ENCODE peak calls at places on chromosomes 7 and 10, in five cellular contexts. Q is neuronal stem cell, P is H9, X is mesenchymal stem cell, R is H1. H is an unnamed sample.

GRCh38 chr7:134368851-134369533 is 52.3 kb upstream of the SLC35B4 start:
- DNase-seq in Q (no peak), P (no peak), X (no peak), R (no peak), H (peak)

GRCh38 chr10:18021725-18022480 is 70.2 kb downstream of the SLC39A12 start:
- DNase-seq in Q (no peak), P (no peak), X (peak), R (no peak), H (no peak)

GRCh38 chr7:132573237-132573636 is 3.0 kb downstream of the PLXNA4 start:
- DNase-seq in Q (no peak), P (no peak), X (no peak), R (no peak), H (no peak)

GRCh38 chr7:29815181-29816105 is 9.1 kb downstream of the WIPF3 start:
- DNase-seq in Q (no peak), P (no peak), X (no peak), R (no peak), H (no peak)

GRCh38 chr7:157513682-157514081 is 176.9 kb downstream of the DNAJB6 start:
- DNase-seq in Q (no peak), P (no peak), X (no peak), R (no peak), H (no peak)

GRCh38 chr7:139777304-139777890 is 401 bp downstream of the HIPK2 start:
- DNase-seq in Q (peak), P (no peak), X (no peak), R (no peak), H (peak)

GRCh38 chr7:128922496-128923410 is 12.2 kb upstream of the KCP start:
- DNase-seq in Q (no peak), P (peak), X (no peak), R (no peak), H (no peak)

GRCh38 chr10:63430091-63430998 is 35.4 kb downstream of the JMJD1C start:
- DNase-seq in Q (no peak), P (no peak), X (peak), R (no peak), H (peak)

GRCh38 chr10:16835223-16835622 is 18.0 kb upstream of the RSU1 start:
- DNase-seq in Q (no peak), P (no peak), X (no peak), R (no peak), H (no peak)

GRCh38 chr10:130743751-130744191 is 567.8 kb downstream of the TCERG1L start:
- DNase-seq in Q (no peak), P (no peak), X (no peak), R (no peak), H (no peak)

GRCh38 chr7:91326516-91327209 is 62.4 kb downstream of the FZD1 start:
- DNase-seq in Q (no peak), P (no peak), X (no peak), R (no peak), H (no peak)

GRCh38 chr10:15824498-15824897 is 35.8 kb downstream of the MINDY3 start:
- DNase-seq in Q (no peak), P (no peak), X (peak), R (no peak), H (peak)

GRCh38 chr7:44961844-44962482 is 16.9 kb downstream of the MYO1G start:
- DNase-seq in Q (no peak), P (peak), X (no peak), R (no peak), H (no peak)

GRCh38 chr7:132112632-132113031 is 463.6 kb downstream of the PLXNA4 start:
- DNase-seq in Q (no peak), P (no peak), X (no peak), R (no peak), H (no peak)

GRCh38 chr10:89426230-89426868 is 12.0 kb downstream of the IFIT5 start:
- DNase-seq in Q (peak), P (no peak), X (peak), R (no peak), H (peak)

GRCh38 chr7:74443591-74444365 is 9.9 kb upstream of the GTF2IRD1 start:
- DNase-seq in Q (no peak), P (no peak), X (no peak), R (no peak), H (no peak)

GRCh38 chr7:74441801-74442200 is 11.9 kb upstream of the GTF2IRD1 start:
- DNase-seq in Q (no peak), P (no peak), X (no peak), R (no peak), H (no peak)

GRCh38 chr7:74438327-74438726 is 15.4 kb upstream of the GTF2IRD1 start:
- DNase-seq in Q (no peak), P (no peak), X (no peak), R (no peak), H (no peak)

DNA sequence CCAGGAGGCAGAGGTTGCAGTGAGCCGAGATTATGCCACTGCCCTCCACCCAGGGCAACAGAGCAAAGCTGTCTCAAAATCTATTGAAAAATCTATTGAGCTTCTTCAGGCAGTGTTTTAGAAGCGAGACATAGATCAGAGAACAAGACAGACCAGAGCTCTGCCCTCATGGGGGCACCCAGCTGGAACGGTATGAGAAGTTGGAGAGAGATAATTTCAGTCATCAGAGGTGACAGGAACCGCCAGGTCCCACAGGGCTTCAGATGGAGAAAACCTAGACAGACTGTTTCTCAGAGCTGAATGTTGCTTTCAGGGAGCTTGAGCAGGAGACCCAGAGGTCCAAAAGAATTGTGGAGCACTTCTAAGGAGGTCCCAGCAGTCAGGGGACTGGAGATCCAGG is 14.2 kb upstream of the GTF2IRD1 start:
- DNase-seq in Q (no peak), P (no peak), X (no peak), R (no peak), H (no peak)
- H2BK12ac ChIP-seq in Q (no peak), P (no peak), X (no peak), R (no peak), H (no peak)

GRCh38 chr7:73901231-73901822 is 40.4 kb downstream of the TMEM270 start:
- DNase-seq in Q (no peak), P (no peak), X (no peak), R (no peak), H (no peak)
- H2AK5ac ChIP-seq in Q (peak), P (no peak), X (no peak), R (peak), H (no peak)

GRCh38 chr7:23895666-23896096 is 185.7 kb downstream of the STK31 start:
- DNase-seq in Q (no peak), P (no peak), X (peak), R (no peak), H (no peak)
- H2BK12ac ChIP-seq in Q (no peak), P (no peak), X (no peak), R (no peak), H (no peak)

GRCh38 chr7:151742713-151743480 is 134.0 kb downstream of the PRKAG2 start:
- DNase-seq in Q (peak), P (peak), X (no peak), R (peak), H (peak)
- H2AK5ac ChIP-seq in Q (no peak), P (no peak), X (peak), R (no peak), H (no peak)

DNA sequence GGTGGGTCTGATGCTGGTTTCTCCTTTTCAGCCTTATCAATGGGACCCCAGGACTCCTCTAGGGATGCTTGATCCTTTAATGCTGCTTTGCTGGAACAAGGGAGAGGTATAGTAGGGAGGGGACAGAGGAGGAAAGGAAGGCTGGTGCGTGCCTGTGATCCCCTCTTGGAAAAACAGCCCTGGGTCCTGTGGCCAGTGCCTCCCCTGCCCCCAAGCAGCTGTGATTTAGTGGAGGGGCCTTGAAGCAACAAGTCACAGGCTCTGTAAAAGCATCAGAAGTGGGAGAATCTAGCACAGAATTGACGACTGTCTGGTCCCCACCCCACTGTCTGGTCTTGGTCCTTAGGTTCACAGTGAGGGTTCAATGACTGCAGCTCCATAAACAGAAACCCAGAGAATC is 237.7 kb downstream of the SKAP2 start:
- DNase-seq in Q (no peak), P (no peak), X (no peak), R (no peak), H (no peak)
- H2BK12ac ChIP-seq in Q (no peak), P (no peak), X (no peak), R (no peak), H (no peak)